ENCODE peak calls at places on chromosomes 12 and 14, in seven cellular contexts. One of them, this sample, is unnamed.

GRCh38 chr12:91272456-91273063 is 89.9 kb upstream of the DCN start:
- DNase-seq in tibial artery: peak
- DNase-seq in MM.1S: no peak
- DNase-seq in ovary: peak
- DNase-seq in AG04449: no peak
- DNase-seq in fibroblast of lung: peak
- DNase-seq in GM12865: no peak
- DNase-seq in this sample: no peak

GRCh38 chr12:73598626-73599025 is 939.0 kb upstream of the ATXN7L3B start:
- DNase-seq in fibroblast of lung: no peak
- DNase-seq in MM.1S: no peak
- DNase-seq in AG04449: no peak
- DNase-seq in ovary: no peak
- DNase-seq in GM12865: no peak
- DNase-seq in tibial artery: no peak
- DNase-seq in this sample: no peak

GRCh38 chr14:38592764-38593442 is 337.0 kb upstream of the CLEC14A start:
- DNase-seq in AG04449: no peak
- DNase-seq in tibial artery: no peak
- DNase-seq in GM12865: no peak
- DNase-seq in ovary: no peak
- DNase-seq in fibroblast of lung: no peak
- DNase-seq in MM.1S: no peak
- DNase-seq in this sample: no peak

GRCh38 chr12:19397534-19397933 is 41.8 kb upstream of the AEBP2 start:
- DNase-seq in fibroblast of lung: no peak
- DNase-seq in GM12865: no peak
- DNase-seq in tibial artery: no peak
- DNase-seq in MM.1S: no peak
- DNase-seq in AG04449: no peak
- DNase-seq in ovary: no peak
- DNase-seq in this sample: no peak

GRCh38 chr12:9731797-9732196 is 1.1 kb downstream of the CLECL1 start:
- DNase-seq in tibial artery: no peak
- DNase-seq in ovary: no peak
- DNase-seq in fibroblast of lung: no peak
- DNase-seq in GM12865: peak
- DNase-seq in AG04449: no peak
- DNase-seq in MM.1S: peak
- DNase-seq in this sample: no peak

GRCh38 chr12:95820096-95820703 is 29.6 kb upstream of the NTN4 start:
- DNase-seq in tibial artery: no peak
- DNase-seq in MM.1S: no peak
- DNase-seq in fibroblast of lung: peak
- DNase-seq in ovary: peak
- DNase-seq in GM12865: no peak
- DNase-seq in AG04449: no peak
- DNase-seq in this sample: no peak

GRCh38 chr12:120842595-120842994 is 61.6 kb downstream of the SPPL3 start:
- DNase-seq in GM12865: no peak
- DNase-seq in tibial artery: no peak
- DNase-seq in AG04449: no peak
- DNase-seq in fibroblast of lung: no peak
- DNase-seq in ovary: no peak
- DNase-seq in MM.1S: no peak
- DNase-seq in this sample: no peak

GRCh38 chr12:54300732-54301427 is at the start of gene NFE2:
- DNase-seq in MM.1S: peak
- DNase-seq in tibial artery: peak
- DNase-seq in ovary: no peak
- DNase-seq in GM12865: no peak
- DNase-seq in fibroblast of lung: peak
- DNase-seq in AG04449: no peak
- DNase-seq in this sample: peak

GRCh38 chr12:51579321-51579850 is 11.6 kb upstream of the SCN8A start:
- DNase-seq in fibroblast of lung: no peak
- DNase-seq in AG04449: no peak
- DNase-seq in MM.1S: no peak
- DNase-seq in tibial artery: no peak
- DNase-seq in ovary: no peak
- DNase-seq in GM12865: no peak
- DNase-seq in this sample: no peak

GRCh38 chr14:69675877-69676416 is 64.6 kb downstream of the SUSD6 start:
- DNase-seq in MM.1S: no peak
- DNase-seq in tibial artery: no peak
- DNase-seq in fibroblast of lung: no peak
- DNase-seq in AG04449: no peak
- DNase-seq in GM12865: peak
- DNase-seq in ovary: no peak
- DNase-seq in this sample: no peak
- H3K4me3 ChIP-seq in MM.1S: no peak
- H3K4me3 ChIP-seq in tibial artery: no peak
- H3K4me3 ChIP-seq in fibroblast of lung: no peak
- H3K4me3 ChIP-seq in AG04449: no peak
- H3K4me3 ChIP-seq in GM12865: no peak
- H3K4me3 ChIP-seq in ovary: no peak
- H3K4me3 ChIP-seq in this sample: no peak

DNA sequence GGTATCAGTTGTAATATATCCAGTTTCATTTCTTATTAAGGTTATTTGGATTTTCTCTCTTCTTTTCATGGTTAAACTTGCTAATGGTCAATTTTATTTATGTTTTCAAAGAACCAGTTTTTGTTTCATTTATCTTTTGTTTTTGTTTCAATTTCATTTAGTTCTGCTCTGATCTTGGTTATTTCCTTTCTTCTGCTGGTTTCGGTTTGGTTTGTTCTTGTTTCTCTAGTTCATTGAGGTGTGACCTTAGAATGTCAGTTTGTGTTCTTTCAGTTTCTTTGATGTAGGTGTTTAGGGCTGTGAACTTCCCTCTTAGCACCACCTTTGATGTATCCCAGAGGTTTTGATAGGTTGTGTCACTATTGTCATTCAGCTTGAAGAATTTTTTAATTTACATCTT is 145.6 kb upstream of the SLCO1B1 start:
- DNase-seq in MM.1S: peak
- DNase-seq in fibroblast of lung: no peak
- DNase-seq in GM12865: peak
- DNase-seq in tibial artery: no peak
- DNase-seq in ovary: no peak
- DNase-seq in AG04449: no peak
- DNase-seq in this sample: no peak
- H3K4me3 ChIP-seq in MM.1S: no peak
- H3K4me3 ChIP-seq in fibroblast of lung: no peak
- H3K4me3 ChIP-seq in GM12865: no peak
- H3K4me3 ChIP-seq in tibial artery: no peak
- H3K4me3 ChIP-seq in ovary: no peak
- H3K4me3 ChIP-seq in AG04449: no peak
- H3K4me3 ChIP-seq in this sample: no peak

GRCh38 chr12:16610006-16610520 is 4.1 kb upstream of the LMO3 start:
- DNase-seq in tibial artery: no peak
- DNase-seq in AG04449: no peak
- DNase-seq in ovary: no peak
- DNase-seq in GM12865: no peak
- DNase-seq in fibroblast of lung: no peak
- DNase-seq in MM.1S: no peak
- DNase-seq in this sample: no peak
- H3K4me3 ChIP-seq in tibial artery: peak
- H3K4me3 ChIP-seq in AG04449: no peak
- H3K4me3 ChIP-seq in ovary: no peak
- H3K4me3 ChIP-seq in GM12865: peak
- H3K4me3 ChIP-seq in fibroblast of lung: no peak
- H3K4me3 ChIP-seq in MM.1S: no peak
- H3K4me3 ChIP-seq in this sample: no peak

DNA sequence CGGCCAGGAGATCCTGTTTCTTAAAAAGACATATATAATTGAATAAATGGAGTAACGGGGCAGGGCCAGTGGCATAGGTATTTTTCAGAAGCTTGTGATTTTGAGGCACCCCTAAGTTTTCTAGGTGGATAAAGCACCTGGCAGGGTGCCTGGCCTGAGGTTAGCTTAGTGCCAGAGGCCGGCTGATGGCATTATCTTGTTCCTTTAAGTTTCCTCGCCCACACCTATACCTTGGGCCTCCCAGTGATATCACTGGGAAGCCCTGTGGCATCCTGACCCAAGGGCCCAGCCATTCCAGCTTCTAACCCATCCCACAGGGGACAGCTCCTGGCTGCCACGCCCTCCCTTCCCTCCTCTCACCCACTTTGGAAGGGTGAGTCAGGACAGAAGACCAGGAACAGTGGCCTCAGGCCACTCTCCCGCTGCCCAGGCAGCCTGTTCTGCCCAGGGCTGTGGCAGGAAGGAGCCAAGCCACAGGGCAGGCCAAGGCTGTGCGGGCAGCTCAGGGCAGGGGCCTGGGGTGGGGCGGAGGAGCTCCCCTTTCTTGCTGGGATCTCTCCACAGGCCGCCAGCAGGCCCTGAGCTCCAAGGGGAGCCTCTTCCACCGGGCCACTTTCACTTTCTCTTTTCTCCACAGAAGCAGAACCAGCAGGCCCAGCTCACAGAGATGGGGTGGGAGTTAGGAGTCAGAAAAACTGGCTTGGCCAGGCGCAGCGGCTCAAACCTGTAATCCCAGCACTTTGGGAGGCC is 75.1 kb downstream of the IRF2BPL start:
- DNase-seq in AG04449: no peak
- DNase-seq in ovary: peak
- DNase-seq in tibial artery: peak
- DNase-seq in GM12865: peak
- DNase-seq in MM.1S: no peak
- DNase-seq in fibroblast of lung: peak
- DNase-seq in this sample: no peak
- H3K4me3 ChIP-seq in AG04449: peak
- H3K4me3 ChIP-seq in ovary: peak
- H3K4me3 ChIP-seq in tibial artery: peak
- H3K4me3 ChIP-seq in GM12865: peak
- H3K4me3 ChIP-seq in MM.1S: no peak
- H3K4me3 ChIP-seq in fibroblast of lung: peak
- H3K4me3 ChIP-seq in this sample: no peak

GRCh38 chr14:85530626-85531025 is 682 bp downstream of the FLRT2 start:
- DNase-seq in AG04449: no peak
- DNase-seq in ovary: no peak
- DNase-seq in tibial artery: no peak
- DNase-seq in MM.1S: no peak
- DNase-seq in fibroblast of lung: no peak
- DNase-seq in GM12865: no peak
- DNase-seq in this sample: no peak
- H3K4me3 ChIP-seq in AG04449: peak
- H3K4me3 ChIP-seq in ovary: peak
- H3K4me3 ChIP-seq in tibial artery: peak
- H3K4me3 ChIP-seq in MM.1S: no peak
- H3K4me3 ChIP-seq in fibroblast of lung: peak
- H3K4me3 ChIP-seq in GM12865: no peak
- H3K4me3 ChIP-seq in this sample: peak

DNA sequence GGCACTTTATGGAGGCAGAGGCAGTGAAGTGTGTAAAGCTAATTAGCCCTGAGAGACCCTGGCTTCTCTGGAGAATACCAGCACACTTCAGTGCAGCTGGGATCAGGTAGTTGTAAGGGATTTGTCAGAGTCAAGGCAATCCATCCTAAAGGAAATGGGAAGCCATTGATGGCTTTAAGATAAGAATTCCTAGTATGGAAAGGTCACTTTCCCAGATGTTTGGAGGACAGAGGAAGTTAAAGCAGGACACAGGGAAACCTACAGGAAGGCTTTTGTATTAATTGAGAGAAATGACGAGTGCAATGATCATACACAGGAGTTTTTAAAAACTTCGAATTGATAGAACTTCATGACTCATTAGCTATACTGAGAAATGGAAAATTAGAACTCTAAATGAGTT is 254.4 kb downstream of the SLC16A7 start:
- DNase-seq in MM.1S: no peak
- DNase-seq in GM12865: no peak
- DNase-seq in tibial artery: no peak
- DNase-seq in AG04449: no peak
- DNase-seq in fibroblast of lung: no peak
- DNase-seq in ovary: no peak
- DNase-seq in this sample: no peak
- H3K4me3 ChIP-seq in MM.1S: no peak
- H3K4me3 ChIP-seq in GM12865: no peak
- H3K4me3 ChIP-seq in tibial artery: no peak
- H3K4me3 ChIP-seq in AG04449: no peak
- H3K4me3 ChIP-seq in fibroblast of lung: no peak
- H3K4me3 ChIP-seq in ovary: no peak
- H3K4me3 ChIP-seq in this sample: no peak

GRCh38 chr14:52550661-52551060 is 1.6 kb downstream of the TXNDC16 start:
- DNase-seq in ovary: no peak
- DNase-seq in tibial artery: no peak
- DNase-seq in MM.1S: no peak
- DNase-seq in GM12865: no peak
- DNase-seq in AG04449: no peak
- DNase-seq in fibroblast of lung: no peak
- DNase-seq in this sample: no peak
- H3K4me3 ChIP-seq in ovary: no peak
- H3K4me3 ChIP-seq in tibial artery: peak
- H3K4me3 ChIP-seq in MM.1S: peak
- H3K4me3 ChIP-seq in GM12865: no peak
- H3K4me3 ChIP-seq in AG04449: no peak
- H3K4me3 ChIP-seq in fibroblast of lung: no peak
- H3K4me3 ChIP-seq in this sample: no peak

GRCh38 chr14:51554953-51555352 is 96.8 kb upstream of the FRMD6 start:
- DNase-seq in fibroblast of lung: peak
- DNase-seq in GM12865: peak
- DNase-seq in ovary: no peak
- DNase-seq in AG04449: no peak
- DNase-seq in MM.1S: peak
- DNase-seq in tibial artery: no peak
- DNase-seq in this sample: peak
- H3K4me3 ChIP-seq in fibroblast of lung: no peak
- H3K4me3 ChIP-seq in GM12865: no peak
- H3K4me3 ChIP-seq in ovary: no peak
- H3K4me3 ChIP-seq in AG04449: no peak
- H3K4me3 ChIP-seq in MM.1S: no peak
- H3K4me3 ChIP-seq in tibial artery: no peak
- H3K4me3 ChIP-seq in this sample: no peak

GRCh38 chr12:24133385-24133784 is 183.9 kb upstream of the SOX5 start:
- DNase-seq in ovary: no peak
- DNase-seq in tibial artery: no peak
- DNase-seq in AG04449: no peak
- DNase-seq in MM.1S: peak
- DNase-seq in fibroblast of lung: no peak
- DNase-seq in GM12865: no peak
- DNase-seq in this sample: no peak
- H3K4me3 ChIP-seq in ovary: no peak
- H3K4me3 ChIP-seq in tibial artery: no peak
- H3K4me3 ChIP-seq in AG04449: no peak
- H3K4me3 ChIP-seq in MM.1S: no peak
- H3K4me3 ChIP-seq in fibroblast of lung: no peak
- H3K4me3 ChIP-seq in GM12865: no peak
- H3K4me3 ChIP-seq in this sample: no peak

GRCh38 chr12:56082382-56082781 is 2.4 kb downstream of the ERBB3 start:
- DNase-seq in fibroblast of lung: no peak
- DNase-seq in ovary: no peak
- DNase-seq in GM12865: no peak
- DNase-seq in MM.1S: no peak
- DNase-seq in AG04449: no peak
- DNase-seq in tibial artery: no peak
- DNase-seq in this sample: no peak
- H3K4me3 ChIP-seq in fibroblast of lung: no peak
- H3K4me3 ChIP-seq in ovary: no peak
- H3K4me3 ChIP-seq in GM12865: no peak
- H3K4me3 ChIP-seq in MM.1S: no peak
- H3K4me3 ChIP-seq in AG04449: no peak
- H3K4me3 ChIP-seq in tibial artery: no peak
- H3K4me3 ChIP-seq in this sample: no peak